ENCODE peak calls at places on chromosomes 11 and 22, in eight cellular contexts. S is activated CD8-positive, alpha-beta memory T cell treated with anti-CD3 and anti-CD28 coated beads, Interleukin-2, amount 50 U/mL, for 48 hours; M is prostate gland; Y is astrocyte of the cerebellum; G is NCI-H1436; Z is sigmoid colon; T is GM10248; E is Daoy. F is an unnamed sample.

GRCh38 chr22:26586556-26587325 is 3.2 kb downstream of the TPST2 start:
- DNase-seq in Y (no peak), M (no peak), E (no peak), Z (peak), S (no peak), G (no peak), T (no peak), F (peak)

GRCh38 chr11:107040447-107041444 is 22.5 kb upstream of the GUCY1A2 start:
- DNase-seq in Z (no peak), G (no peak), M (no peak), S (no peak), T (no peak), E (peak), Y (peak), F (no peak)

GRCh38 chr11:12827929-12828812 is 153.9 kb downstream of the TEAD1 start:
- DNase-seq in Y (peak), S (no peak), Z (no peak), G (peak), M (peak), T (peak), E (peak), F (no peak)

GRCh38 chr11:134554861-134555260 is 142.8 kb upstream of the B3GAT1 start:
- DNase-seq in S (no peak), T (no peak), G (no peak), Y (no peak), M (no peak), Z (peak), E (no peak), F (no peak)

GRCh38 chr11:99592241-99592640 is 571.5 kb downstream of the CNTN5 start:
- DNase-seq in Y (no peak), G (no peak), M (no peak), E (no peak), Z (no peak), T (no peak), S (no peak), F (no peak)

GRCh38 chr11:66007201-66007634 is 4.6 kb upstream of the CST6 start:
- DNase-seq in Z (no peak), S (no peak), M (no peak), E (no peak), Y (no peak), T (no peak), G (no peak), F (no peak)

GRCh38 chr11:2202071-2202899 is 30.7 kb upstream of the TH start:
- DNase-seq in Z (peak), Y (no peak), E (no peak), G (no peak), M (peak), S (no peak), T (no peak), F (peak)

GRCh38 chr11:118783724-118784495 is 7.1 kb downstream of the DDX6 start:
- DNase-seq in Z (no peak), Y (no peak), M (no peak), G (no peak), S (no peak), T (no peak), E (no peak), F (no peak)

GRCh38 chr11:126132319-126132718 is 69.7 kb upstream of the CDON start:
- DNase-seq in Z (peak), T (no peak), S (no peak), Y (peak), E (peak), M (peak), G (no peak), F (no peak)

GRCh38 chr22:26553056-26553752 is 36.7 kb downstream of the TPST2 start:
- DNase-seq in Y (peak), Z (no peak), G (no peak), M (no peak), S (no peak), E (peak), T (no peak), F (no peak)

GRCh38 chr11:59283825-59284772 is 71.4 kb upstream of the MPEG1 start:
- DNase-seq in M (peak), G (peak), E (peak), Y (peak), T (no peak), S (no peak), Z (no peak), F (no peak)

GRCh38 chr22:44020981-44021380 is 3.1 kb upstream of the PARVB start:
- DNase-seq in S (no peak), M (no peak), Z (no peak), T (no peak), G (no peak), Y (no peak), E (peak), F (no peak)

GRCh38 chr11:62879150-62879549 is 1.5 kb upstream of the SLC3A2 start:
- DNase-seq in T (no peak), E (no peak), G (no peak), Y (no peak), M (no peak), Z (no peak), S (no peak), F (no peak)

GRCh38 chr11:76602431-76602861 is 68.1 kb downstream of the LRRC32 start:
- DNase-seq in G (no peak), S (peak), Z (no peak), Y (no peak), M (no peak), E (peak), T (no peak), F (peak)

GRCh38 chr11:90737328-90738050 is 514.6 kb upstream of the CHORDC1 start:
- DNase-seq in T (no peak), G (no peak), Z (no peak), E (no peak), M (no peak), Y (no peak), S (no peak), F (no peak)

GRCh38 chr11:73760066-73760679 is 701 bp downstream of the RAB6A start:
- DNase-seq in Z (peak), M (peak), T (peak), G (no peak), Y (no peak), E (no peak), S (peak), F (peak)

GRCh38 chr11:71563401-71563800 is 2.0 kb upstream of the KRTAP5-10 start:
- DNase-seq in S (no peak), T (peak), M (no peak), E (peak), Y (no peak), G (no peak), Z (no peak), F (peak)

GRCh38 chr22:27433585-27434190 is 367.9 kb downstream of the MN1 start:
- DNase-seq in M (no peak), T (no peak), Z (no peak), E (peak), Y (no peak), S (no peak), G (no peak), F (no peak)

GRCh38 chr11:118353084-118353710 is 6.2 kb upstream of the UBE4A start:
- DNase-seq in M (no peak), T (peak), Y (no peak), E (no peak), S (no peak), Z (no peak), G (peak), F (no peak)

GRCh38 chr11:97732011-97732632 is 1288.6 kb upstream of the CNTN5 start:
- DNase-seq in S (no peak), E (no peak), G (no peak), Y (no peak), M (no peak), Z (no peak), T (no peak), F (no peak)

GRCh38 chr11:72239849-72240460 is 4.0 kb downstream of the PHOX2A start:
- DNase-seq in T (no peak), E (peak), S (peak), Z (peak), G (no peak), Y (no peak), M (peak), F (peak)

GRCh38 chr22:49010086-49010863 is 817.4 kb downstream of the BRD1 start:
- DNase-seq in Z (peak), G (no peak), T (no peak), S (peak), M (no peak), E (no peak), Y (no peak), F (peak)

GRCh38 chr11:76524461-76524860 is 79.6 kb downstream of the EMSY start:
- DNase-seq in E (peak), T (no peak), G (no peak), Z (no peak), Y (no peak), S (no peak), M (no peak), F (no peak)

GRCh38 chr11:66725646-66726045 is 3.4 kb downstream of the SPTBN2 start:
- DNase-seq in E (peak), G (no peak), S (no peak), Z (peak), M (no peak), T (no peak), Y (no peak), F (no peak)

GRCh38 chr11:27158763-27159679 is 118.4 kb downstream of the BBOX1 start:
- DNase-seq in M (peak), E (peak), G (peak), Z (peak), S (no peak), T (peak), Y (peak), F (no peak)

GRCh38 chr11:86447763-86448480 is 73.2 kb downstream of the CCDC81 start:
- DNase-seq in Z (no peak), Y (no peak), G (no peak), M (no peak), T (no peak), S (no peak), E (no peak), F (no peak)

GRCh38 chr22:22144858-22145257 is 99.7 kb upstream of the VPREB1 start:
- DNase-seq in T (no peak), Y (no peak), M (no peak), E (no peak), S (no peak), Z (no peak), G (no peak), F (no peak)

GRCh38 chr11:16296243-16296642 is 60.1 kb downstream of the SOX6 start:
- DNase-seq in G (no peak), E (no peak), T (no peak), M (no peak), S (no peak), Y (no peak), Z (no peak), F (no peak)

GRCh38 chr11:8531312-8531711 is 62.7 kb downstream of the STK33 start:
- DNase-seq in Z (no peak), Y (no peak), S (no peak), G (peak), E (peak), M (no peak), T (no peak), F (no peak)

GRCh38 chr11:13578514-13579140 is 82.8 kb upstream of the PTH start:
- DNase-seq in M (no peak), Z (no peak), Y (no peak), G (no peak), S (no peak), E (no peak), T (no peak), F (no peak)

GRCh38 chr11:1304376-1304775 is 5.1 kb downstream of the TOLLIP start:
- DNase-seq in Y (no peak), G (no peak), S (peak), M (no peak), T (no peak), E (no peak), Z (no peak), F (peak)

GRCh38 chr11:44014968-44015623 is 32.7 kb upstream of the ACCSL start:
- DNase-seq in S (peak), M (no peak), G (no peak), E (no peak), Z (peak), Y (no peak), T (no peak), F (no peak)

GRCh38 chr11:134388590-134388989 is 23.5 kb downstream of the B3GAT1 start:
- DNase-seq in M (no peak), Z (no peak), E (no peak), T (no peak), S (no peak), Y (no peak), G (no peak), F (no peak)

GRCh38 chr11:38824573-38824972 is 2226.5 kb upstream of the RAG2 start:
- DNase-seq in Y (no peak), G (no peak), M (no peak), Z (no peak), S (no peak), T (no peak), E (no peak), F (no peak)

GRCh38 chr22:27299181-27300085 is 502.1 kb downstream of the MN1 start:
- DNase-seq in S (no peak), G (no peak), M (no peak), T (no peak), Y (peak), Z (no peak), E (no peak), F (no peak)

GRCh38 chr11:62151737-62152102 is 27.9 kb downstream of the INCENP start:
- DNase-seq in E (no peak), G (no peak), T (no peak), S (peak), Y (no peak), Z (no peak), M (no peak), F (peak)

GRCh38 chr11:35112056-35112845 is 26.7 kb upstream of the CD44 start:
- DNase-seq in M (no peak), G (peak), Y (no peak), S (no peak), Z (no peak), T (no peak), E (no peak), F (no peak)

GRCh38 chr22:29344137-29344536 is 28.6 kb upstream of the RASL10A start:
- DNase-seq in E (peak), Y (peak), S (no peak), Z (peak), T (no peak), G (no peak), M (peak), F (no peak)

GRCh38 chr11:1497600-1497999 is 11.0 kb upstream of the MOB2 start:
- DNase-seq in E (no peak), G (no peak), M (no peak), S (no peak), T (no peak), Y (no peak), Z (no peak), F (peak)

F was measured in posterior vena cava.